ENCODE peak calls at places on chromosomes 1 and 21, in seven cellular contexts. V, O, W, P, K, C and U are unnamed samples.

GRCh38 chr1:110347182-110347893 is 8.2 kb downstream of the RBM15 start:
- DNase-seq in V (no peak), O (no peak), W (no peak), P (no peak), K (peak; percentile 44), C (no peak), U (no peak)

GRCh38 chr1:181676269-181676668 is 193.0 kb downstream of the CACNA1E start:
- DNase-seq in V (no peak), O (peak; percentile 29), W (peak; percentile 53), P (peak; percentile 4), K (peak; percentile 46), C (no peak), U (no peak)

GRCh38 chr1:101371259-101371658 is 134.4 kb downstream of the S1PR1 start:
- DNase-seq in V (no peak), O (no peak), W (no peak), P (peak; percentile 87), K (peak; percentile 52), C (no peak), U (peak; percentile 76)

GRCh38 chr1:9282436-9282955 is 10.2 kb upstream of the SPSB1 start:
- DNase-seq in V (no peak), O (no peak), W (no peak), P (no peak), K (no peak), C (no peak), U (no peak)

GRCh38 chr21:44338971-44339910 is at the start of gene CFAP410:
- DNase-seq in V (peak; percentile 96), O (peak; percentile 95), W (peak; percentile 96), P (peak; percentile 94), K (peak; percentile 97), C (peak; percentile 84), U (peak; percentile 95)

GRCh38 chr1:145751491-145752021 is 32.3 kb downstream of the CD160 start:
- DNase-seq in V (peak; percentile 45), O (no peak), W (no peak), P (peak; percentile 97), K (no peak), C (no peak), U (peak; percentile 61)

GRCh38 chr1:200775850-200776249 is 37.2 kb downstream of the CAMSAP2 start:
- DNase-seq in V (no peak), O (no peak), W (no peak), P (no peak), K (no peak), C (no peak), U (no peak)

GRCh38 chr1:172719694-172720138 is 60.8 kb downstream of the FASLG start:
- DNase-seq in V (no peak), O (peak; percentile 39), W (no peak), P (peak; percentile 57), K (peak; percentile 70), C (no peak), U (peak; percentile 67)

GRCh38 chr21:43597052-43597451 is 62.2 kb downstream of the HSF2BP start:
- DNase-seq in V (peak; percentile 56), O (no peak), W (no peak), P (peak; percentile 88), K (peak; percentile 36), C (no peak), U (peak; percentile 83)

GRCh38 chr1:6603851-6604558 is 1.3 kb upstream of the KLHL21 start:
- DNase-seq in V (peak; percentile 65), O (peak; percentile 69), W (peak; percentile 88), P (peak; percentile 86), K (peak; percentile 96), C (peak; percentile 78), U (peak; percentile 85)

GRCh38 chr1:1329304-1330210 is 1.5 kb upstream of the TAS1R3 start:
- DNase-seq in V (no peak), O (no peak), W (no peak), P (no peak), K (no peak), C (no peak), U (no peak)

GRCh38 chr21:45234906-45235305 is 52.8 kb downstream of the POFUT2 start:
- DNase-seq in V (no peak), O (no peak), W (no peak), P (no peak), K (no peak), C (no peak), U (no peak)

GRCh38 chr1:62849031-62849430 is 65.1 kb downstream of the ATG4C start:
- DNase-seq in V (no peak), O (no peak), W (no peak), P (no peak), K (peak; percentile 44), C (no peak), U (no peak)

GRCh38 chr1:159916240-159917051 is 8.9 kb downstream of the TAGLN2 start:
- DNase-seq in V (peak; percentile 96), O (peak; percentile 63), W (no peak), P (peak; percentile 91), K (peak; percentile 100), C (no peak), U (peak; percentile 88)

GRCh38 chr1:58792851-58793250 is 9.0 kb upstream of the JUN start:
- DNase-seq in V (no peak), O (no peak), W (no peak), P (no peak), K (no peak), C (no peak), U (no peak)

GRCh38 chr1:56819393-56819899 is at the start of gene FYB2:
- DNase-seq in V (no peak), O (no peak), W (peak; percentile 89), P (no peak), K (peak; percentile 63), C (no peak), U (peak; percentile 29)

GRCh38 chr1:56820755-56821461 is 1.7 kb upstream of the FYB2 start:
- DNase-seq in V (peak; percentile 73), O (peak; percentile 78), W (peak; percentile 89), P (peak; percentile 79), K (peak; percentile 92), C (peak; percentile 74), U (peak; percentile 89)

GRCh38 chr1:56816909-56817308 is 2.3 kb downstream of the FYB2 start:
- DNase-seq in V (peak; percentile 59), O (no peak), W (no peak), P (no peak), K (no peak), C (no peak), U (no peak)

GRCh38 chr1:56816264-56816663 is 2.9 kb downstream of the FYB2 start:
- DNase-seq in V (no peak), O (no peak), W (no peak), P (no peak), K (no peak), C (no peak), U (no peak)

GRCh38 chr1:56817716-56818463 is 1.3 kb downstream of the FYB2 start:
- DNase-seq in V (no peak), O (no peak), W (no peak), P (no peak), K (no peak), C (no peak), U (no peak)
- H3K4ac ChIP-seq in V (no peak overlapping the region), O (no peak overlapping the region), W (no peak overlapping the region), P (no peak overlapping the region), K (no peak overlapping the region), C (no peak overlapping the region), U (no peak overlapping the region)

GRCh38 chr1:28718601-28719331 is 18.0 kb upstream of the YTHDF2 start:
- DNase-seq in V (no peak), O (no peak), W (no peak), P (peak; percentile 67), K (peak; percentile 43), C (no peak), U (peak; percentile 56)
- H3K4ac ChIP-seq in V (no peak overlapping the region), O (no peak overlapping the region), W (no peak overlapping the region), P (peak overlapping the region; percentile 88), K (no peak overlapping the region), C (no peak overlapping the region), U (no peak overlapping the region)

GRCh38 chr21:24938592-24938991 is 668.7 kb downstream of the MRPL39 start:
- DNase-seq in V (no peak), O (no peak), W (no peak), P (no peak), K (no peak), C (no peak), U (no peak)
- H3K4ac ChIP-seq in V (no peak overlapping the region), O (no peak overlapping the region), W (no peak overlapping the region), P (no peak overlapping the region), K (no peak overlapping the region), C (no peak overlapping the region), U (no peak overlapping the region)

DNA sequence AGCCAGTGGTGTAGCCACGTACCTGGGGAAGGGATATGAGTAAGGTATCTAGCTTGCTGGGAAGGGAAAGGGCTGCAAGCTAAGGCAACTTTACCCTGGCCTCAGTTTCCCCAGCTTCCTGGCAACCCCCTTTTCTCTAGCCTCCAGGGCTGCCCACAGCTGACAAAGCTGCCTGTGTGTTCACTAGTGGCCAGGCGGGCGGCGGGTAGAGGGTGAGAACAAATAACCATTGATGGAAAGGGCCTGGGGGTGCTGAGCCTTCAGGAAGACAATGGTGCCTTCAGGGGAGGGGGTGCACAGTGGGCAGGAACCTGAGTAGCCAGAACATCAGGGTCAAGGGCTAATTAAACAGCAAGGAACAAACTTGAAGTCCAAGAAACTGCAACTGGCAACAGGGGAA is 6.1 kb downstream of the CERS2 start:
- DNase-seq in V (no peak), O (no peak), W (no peak), P (no peak), K (no peak), C (no peak), U (no peak)
- H3K4ac ChIP-seq in V (no peak overlapping the region), O (no peak overlapping the region), W (no peak overlapping the region), P (no peak overlapping the region), K (no peak overlapping the region), C (no peak overlapping the region), U (no peak overlapping the region)